ENCODE peak calls at places on chromosomes 6 and 20, in six cellular contexts. E, U, C, D, M and B are unnamed samples. For H3K36me3 and H3K9me3, the result is how much of the 10 kb centered on the place peaks cover.

GRCh38 chr6:4647414-4648365 is 128.5 kb upstream of the CDYL start:
- DNase-seq in E (peak), U (peak), C (peak), D (peak), M (peak), B (peak)

GRCh38 chr20:62743777-62744317 is 35.2 kb downstream of the NTSR1 start:
- DNase-seq in E (no peak), U (no peak), C (peak), D (no peak), M (no peak), B (no peak)

GRCh38 chr6:10144772-10145171 is 270.1 kb downstream of the TFAP2A start:
- DNase-seq in E (no peak), U (no peak), C (no peak), D (no peak), M (no peak), B (no peak)

GRCh38 chr6:153108320-153108719 is 22.8 kb downstream of the RGS17 start:
- DNase-seq in E (no peak), U (no peak), C (no peak), D (peak), M (peak), B (no peak)

GRCh38 chr6:129750390-129750789 is 40.4 kb upstream of the ARHGAP18 start:
- DNase-seq in E (no peak), U (no peak), C (no peak), D (no peak), M (no peak), B (no peak)

GRCh38 chr6:158706369-158706982 is 56.6 kb downstream of the SYTL3 start:
- DNase-seq in E (peak), U (no peak), C (peak), D (peak), M (peak), B (peak)

GRCh38 chr6:33623895-33624381 is 2.8 kb downstream of the ITPR3 start:
- DNase-seq in E (no peak), U (no peak), C (no peak), D (peak), M (no peak), B (no peak)

GRCh38 chr20:50338479-50339195 is 148.0 kb downstream of the CEBPB start:
- DNase-seq in E (no peak), U (no peak), C (peak), D (no peak), M (no peak), B (peak)

GRCh38 chr6:33313709-33314514 is at the start of gene TAPBP:
- DNase-seq in E (peak), U (peak), C (peak), D (peak), M (peak), B (peak)

GRCh38 chr6:149153100-149153499 is 164.4 kb upstream of the TAB2 start:
- DNase-seq in E (no peak), U (no peak), C (no peak), D (no peak), M (no peak), B (no peak)

GRCh38 chr6:149026530-149026942 is 279.7 kb downstream of the UST start:
- DNase-seq in E (no peak), U (no peak), C (no peak), D (peak), M (peak), B (peak)

GRCh38 chr6:108408453-108408852 is 113.6 kb downstream of the AFG1L start:
- DNase-seq in E (no peak), U (no peak), C (no peak), D (no peak), M (no peak), B (no peak)

GRCh38 chr20:58515240-58516212 is at the start of gene APCDD1L:
- DNase-seq in E (no peak), U (no peak), C (no peak), D (peak), M (peak), B (no peak)

GRCh38 chr6:119147101-119148053 is 68.9 kb upstream of the FAM184A start:
- DNase-seq in E (no peak), U (peak), C (peak), D (peak), M (peak), B (peak)

GRCh38 chr6:1422290-1422689 is 32.9 kb downstream of the FOXF2 start:
- DNase-seq in E (no peak), U (no peak), C (no peak), D (no peak), M (peak), B (no peak)

GRCh38 chr6:1424306-1424927 is 35.0 kb downstream of the FOXF2 start:
- DNase-seq in E (no peak), U (no peak), C (no peak), D (peak), M (peak), B (peak)

GRCh38 chr6:1423578-1423977 is 34.2 kb downstream of the FOXF2 start:
- DNase-seq in E (no peak), U (no peak), C (no peak), D (no peak), M (no peak), B (no peak)

GRCh38 chr6:1426416-1426815 is 37.0 kb downstream of the FOXF2 start:
- DNase-seq in E (no peak), U (no peak), C (no peak), D (no peak), M (no peak), B (no peak)
- H3K4me3 ChIP-seq in E (no peak), U (no peak), C (no peak), D (no peak), M (no peak), B (no peak)

DNA sequence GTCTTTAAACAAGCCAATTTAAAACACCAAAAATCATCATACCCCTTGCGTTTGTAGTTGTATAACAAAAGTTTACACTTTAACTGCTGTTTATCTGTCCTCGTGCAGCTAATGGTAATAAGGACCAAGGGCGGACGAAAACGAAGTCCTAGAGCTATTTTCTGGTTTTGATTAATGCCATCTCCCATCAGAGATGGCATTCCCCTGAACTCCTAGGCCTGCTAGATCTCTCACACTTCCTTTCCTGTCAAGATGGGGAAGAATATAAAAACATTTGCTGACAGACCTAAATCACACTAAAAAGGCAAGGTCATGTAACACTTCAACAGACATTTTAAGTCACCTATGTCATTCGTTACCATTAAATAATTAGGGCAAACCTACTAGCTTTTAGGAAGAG is 9.5 kb downstream of the DEK start:
- DNase-seq in E (no peak), U (no peak), C (no peak), D (no peak), M (no peak), B (no peak)
- H3K36me3 ChIP-seq in E (under half), U (under half), C (under half), D (under half), M (half or more), B (half or more)

GRCh38 chr6:139834232-139834631 is 459.8 kb upstream of the CITED2 start:
- DNase-seq in E (no peak), U (no peak), C (no peak), D (no peak), M (no peak), B (no peak)

GRCh38 chr6:139829557-139829956 is 455.1 kb upstream of the CITED2 start:
- DNase-seq in E (peak), U (no peak), C (no peak), D (no peak), M (no peak), B (no peak)

GRCh38 chr6:139832906-139833305 is 458.5 kb upstream of the CITED2 start:
- DNase-seq in E (no peak), U (no peak), C (no peak), D (no peak), M (no peak), B (no peak)

GRCh38 chr6:139833592-139833991 is 459.1 kb upstream of the CITED2 start:
- DNase-seq in E (no peak), U (no peak), C (no peak), D (no peak), M (no peak), B (no peak)

DNA sequence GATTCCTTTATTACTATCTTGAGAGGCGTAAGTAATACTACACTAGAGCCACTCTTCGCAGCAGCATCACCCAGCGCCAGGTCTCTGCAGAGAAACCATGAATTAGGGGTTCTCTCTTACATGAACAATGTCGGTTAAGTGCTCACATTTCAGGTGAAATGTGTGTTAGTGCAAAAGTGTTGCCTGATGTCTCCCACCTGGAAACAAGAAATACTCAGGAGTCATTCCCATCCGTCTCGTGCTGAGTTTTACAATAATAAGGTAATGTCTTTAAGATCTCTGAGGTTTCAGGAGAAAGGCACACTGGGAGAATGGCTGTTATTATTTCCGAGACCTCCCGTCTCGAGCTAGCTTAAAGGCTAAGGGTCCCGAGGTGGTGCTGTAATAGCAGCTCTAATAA is 458.0 kb upstream of the CITED2 start:
- DNase-seq in E (no peak), U (no peak), C (no peak), D (no peak), M (no peak), B (no peak)
- H3K9me3 ChIP-seq in E (under half), U (under half), C (under half), D (under half), M (under half), B (under half)

GRCh38 chr20:3751284-3751663 is 16.3 kb downstream of the ADISSP start:
- DNase-seq in E (no peak), U (no peak), C (no peak), D (no peak), M (no peak), B (no peak)

GRCh38 chr20:3753501-3754257 is 13.9 kb downstream of the ADISSP start:
- DNase-seq in E (no peak), U (no peak), C (no peak), D (no peak), M (no peak), B (no peak)

GRCh38 chr20:3751664-3752385 is 15.7 kb downstream of the ADISSP start:
- DNase-seq in E (no peak), U (no peak), C (peak), D (peak), M (no peak), B (no peak)

GRCh38 chr20:3753098-3753497 is 14.5 kb downstream of the ADISSP start:
- DNase-seq in E (peak), U (no peak), C (no peak), D (peak), M (peak), B (peak)

DNA sequence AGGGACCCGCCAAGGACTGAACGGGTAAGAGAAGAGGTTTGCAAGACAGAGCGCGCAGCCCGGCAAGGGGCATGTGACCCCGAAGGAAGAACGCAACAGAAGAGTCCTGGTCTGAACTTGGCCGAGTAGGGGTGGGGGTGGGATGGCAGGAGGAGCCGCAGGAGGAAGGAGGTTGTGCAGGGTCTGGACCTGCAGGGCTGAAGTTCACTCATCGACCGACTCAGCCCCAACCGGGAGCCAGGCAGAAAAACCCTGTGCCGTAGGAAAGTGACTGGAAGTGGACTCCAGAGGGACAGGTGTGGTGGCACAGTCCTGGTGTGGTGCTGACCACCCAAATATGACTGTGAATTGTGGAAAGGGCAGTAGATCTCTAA is 15.2 kb downstream of the ADISSP start:
- DNase-seq in E (no peak), U (no peak), C (no peak), D (no peak), M (no peak), B (no peak)
- H3K4me3 ChIP-seq in E (no peak), U (peak), C (peak), D (no peak), M (no peak), B (no peak)

GRCh38 chr6:43572015-43572414 is 3.8 kb downstream of the XPO5 start:
- DNase-seq in E (no peak), U (no peak), C (no peak), D (no peak), M (no peak), B (no peak)

GRCh38 chr6:43575105-43575771 is 600 bp downstream of the XPO5 start:
- DNase-seq in E (no peak), U (no peak), C (peak), D (peak), M (peak), B (peak)

GRCh38 chr6:43575772-43576551 is at the start of the genes POLH and XPO5:
- DNase-seq in E (peak), U (peak), C (peak), D (peak), M (peak), B (peak)

DNA sequence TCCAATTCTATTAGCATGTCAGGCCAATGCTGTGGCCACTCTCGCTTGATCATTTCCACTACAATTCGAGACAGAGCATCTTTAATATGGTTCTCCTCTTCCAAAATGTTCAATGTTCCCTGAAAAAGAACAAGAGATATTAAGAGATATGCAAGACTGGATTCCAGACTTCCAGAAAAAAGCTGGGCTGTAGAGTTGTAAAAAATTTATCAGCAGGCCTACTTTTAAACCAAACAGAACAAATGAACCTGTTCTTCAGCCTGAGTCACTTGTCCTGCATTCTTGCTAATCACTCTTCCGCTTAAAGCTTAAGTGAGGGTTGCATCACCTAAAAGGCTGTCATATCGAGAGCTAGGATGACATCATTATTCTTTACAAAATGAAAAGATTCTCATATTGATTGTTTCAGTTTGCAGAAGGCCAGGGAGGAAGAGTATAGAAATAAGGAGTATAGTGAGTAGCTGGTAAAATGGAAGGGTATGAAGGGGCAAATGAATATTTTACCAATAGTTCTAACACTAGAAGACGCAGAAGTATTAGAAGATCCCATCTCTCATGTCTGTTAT is 4.9 kb downstream of the XPO5 start:
- DNase-seq in E (no peak), U (no peak), C (no peak), D (no peak), M (no peak), B (no peak)
- H3K36me3 ChIP-seq in E (under half), U (half or more), C (under half), D (under half), M (under half), B (under half)

DNA sequence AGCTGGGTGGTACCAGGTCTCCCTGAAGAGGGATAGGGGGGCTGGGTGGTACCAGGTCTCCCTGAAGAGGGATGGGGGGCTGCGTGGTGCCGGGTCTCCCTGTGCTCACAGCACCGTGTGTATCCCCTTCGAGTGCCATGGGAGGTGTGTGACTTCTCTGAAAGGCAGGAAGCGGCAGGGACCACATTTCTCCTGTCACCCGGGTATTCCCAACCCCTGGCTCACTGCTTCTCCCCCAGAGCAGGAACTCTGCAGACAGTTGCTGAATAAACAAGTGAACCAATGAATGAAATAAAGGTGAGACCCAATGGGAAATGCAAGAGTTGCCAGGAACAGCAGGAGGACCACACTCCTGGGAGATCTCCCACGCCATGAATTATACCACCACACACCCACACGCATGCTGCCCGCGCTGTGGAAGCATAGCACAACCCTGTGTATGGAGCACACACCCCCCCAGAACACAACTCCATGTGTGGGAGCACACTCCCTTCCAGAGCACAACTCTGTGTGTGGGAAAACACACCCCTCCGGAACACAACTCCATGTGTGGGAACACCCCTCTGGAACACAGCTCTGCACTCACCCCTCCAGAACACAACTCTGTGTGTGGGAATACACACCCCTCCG is 50.7 kb downstream of the RNASET2 start:
- DNase-seq in E (no peak), U (no peak), C (no peak), D (no peak), M (no peak), B (no peak)
- H3K9me3 ChIP-seq in E (under half), U (under half), C (under half), D (under half), M (under half), B (under half)